ENCODE peak calls at places on chromosomes 4 and X, in four cellular contexts. D is fibroblast of lung; M is Peyer's patch; A is CD4-positive, alpha-beta T cell. O is an unnamed sample.

GRCh38 chr4:3515646-3516045 is 16.6 kb downstream of the LRPAP1 start:
- DNase-seq in D (no peak), M (no peak), A (no peak), O (no peak)

GRCh38 chr4:152990471-152991131 is 54.5 kb downstream of the FHDC1 start:
- DNase-seq in D (no peak), M (no peak), A (no peak), O (no peak)

GRCh38 chr4:93776386-93777080 is 52.0 kb upstream of the ATOH1 start:
- DNase-seq in D (peak; percentile 49), M (no peak), A (no peak), O (no peak)

GRCh38 chr4:122118243-122118642 is 33.9 kb upstream of the BLTP1 start:
- DNase-seq in D (no peak), M (no peak), A (no peak), O (no peak)

GRCh38 chr4:8332038-8332857 is 62.7 kb downstream of the HTRA3 start:
- DNase-seq in D (no peak), M (no peak), A (no peak), O (peak; percentile 2)

GRCh38 chr4:121551881-121552280 is 144.9 kb downstream of the ANXA5 start:
- DNase-seq in D (peak; percentile 14), M (no peak), A (no peak), O (no peak)

GRCh38 chr4:130703211-130703920 is 1607.4 kb downstream of the C4orf33 start:
- DNase-seq in D (no peak), M (no peak), A (no peak), O (no peak)

GRCh38 chr4:145012841-145013240 is 85.2 kb downstream of the ANAPC10 start:
- DNase-seq in D (peak; percentile 85), M (no peak), A (no peak), O (no peak)

GRCh38 chr4:125811892-125812291 is 497.1 kb downstream of the FAT4 start:
- DNase-seq in D (no peak), M (no peak), A (no peak), O (no peak)

GRCh38 chr4:73856518-73856917 is 3.4 kb downstream of the PF4V1 start:
- DNase-seq in D (peak; percentile 78), M (no peak), A (no peak), O (no peak)

GRCh38 chr4:183986645-183987528 is 81.8 kb downstream of the STOX2 start:
- DNase-seq in D (no peak), M (no peak), A (no peak), O (no peak)

GRCh38 chr4:39036172-39036571 is 4.0 kb upstream of the TMEM156 start:
- DNase-seq in D (peak; percentile 88), M (no peak), A (no peak), O (no peak)

GRCh38 chrX:118823263-118824172 is at the start of gene ZCCHC12:
- DNase-seq in D (peak; percentile 66), M (peak; percentile 43), A (peak; percentile 33), O (peak; percentile 71)

GRCh38 chrX:115892787-115893671 is 277.5 kb upstream of the AGTR2 start:
- DNase-seq in D (peak; percentile 48), M (peak; percentile 66), A (no peak), O (peak; percentile 90)

GRCh38 chrX:73446831-73447230 is at the start of gene CDX4:
- DNase-seq in D (no peak), M (no peak), A (no peak), O (no peak)

GRCh38 chr4:169645627-169646026 is 25.2 kb downstream of the CLCN3 start:
- DNase-seq in D (no peak), M (no peak), A (no peak), O (no peak)

GRCh38 chr4:90060039-90060438 is 67.2 kb upstream of the CCSER1 start:
- DNase-seq in D (no peak), M (no peak), A (no peak), O (no peak)

GRCh38 chrX:69293776-69294601 is 128.7 kb upstream of the PJA1 start:
- DNase-seq in D (no peak), M (no peak), A (no peak), O (no peak)

GRCh38 chr4:155532373-155532772 is 134.3 kb upstream of the GUCY1A1 start:
- DNase-seq in D (no peak), M (no peak), A (no peak), O (no peak)

GRCh38 chrX:109389917-109390316 is 92.0 kb downstream of the GUCY2F start:
- DNase-seq in D (no peak), M (no peak), A (no peak), O (no peak)

GRCh38 chrX:15751160-15751819 is 13.2 kb downstream of the CA5B start:
- DNase-seq in D (peak; percentile 54), M (no peak), A (no peak), O (no peak)

GRCh38 chr4:48780867-48781219 is 764 bp upstream of the FRYL start:
- DNase-seq in D (peak; percentile 53), M (no peak), A (peak; percentile 22), O (no peak)

GRCh38 chrX:47796433-47796906 is 40.2 kb upstream of the ZNF81 start:
- DNase-seq in D (peak; percentile 56), M (no peak), A (no peak), O (no peak)

GRCh38 chr4:89829470-89830138 is 7.4 kb downstream of the SNCA start:
- DNase-seq in D (peak; percentile 37), M (no peak), A (no peak), O (no peak)

GRCh38 chr4:124722069-124722468 is 9.5 kb upstream of the ANKRD50 start:
- DNase-seq in D (no peak), M (no peak), A (no peak), O (no peak)

GRCh38 chr4:155529197-155529596 is 137.5 kb upstream of the GUCY1A1 start:
- DNase-seq in D (peak; percentile 11), M (no peak), A (no peak), O (peak; percentile 41)

GRCh38 chr4:17085416-17085815 is 187.0 kb upstream of the LDB2 start:
- DNase-seq in D (peak; percentile 57), M (no peak), A (no peak), O (no peak)

GRCh38 chr4:26302390-26302897 is 18.4 kb upstream of the RBPJ start:
- DNase-seq in D (no peak), M (no peak), A (no peak), O (no peak)

GRCh38 chrX:9656277-9656676 is 109.4 kb downstream of the GPR143 start:
- DNase-seq in D (no peak), M (no peak), A (no peak), O (no peak)

GRCh38 chr4:142707397-142707796 is 138.7 kb downstream of the INPP4B start:
- DNase-seq in D (no peak), M (no peak), A (no peak), O (no peak)

GRCh38 chr4:34422472-34422871 is 1821.8 kb downstream of the ARAP2 start:
- DNase-seq in D (peak; percentile 6), M (no peak), A (no peak), O (no peak)

DNA sequence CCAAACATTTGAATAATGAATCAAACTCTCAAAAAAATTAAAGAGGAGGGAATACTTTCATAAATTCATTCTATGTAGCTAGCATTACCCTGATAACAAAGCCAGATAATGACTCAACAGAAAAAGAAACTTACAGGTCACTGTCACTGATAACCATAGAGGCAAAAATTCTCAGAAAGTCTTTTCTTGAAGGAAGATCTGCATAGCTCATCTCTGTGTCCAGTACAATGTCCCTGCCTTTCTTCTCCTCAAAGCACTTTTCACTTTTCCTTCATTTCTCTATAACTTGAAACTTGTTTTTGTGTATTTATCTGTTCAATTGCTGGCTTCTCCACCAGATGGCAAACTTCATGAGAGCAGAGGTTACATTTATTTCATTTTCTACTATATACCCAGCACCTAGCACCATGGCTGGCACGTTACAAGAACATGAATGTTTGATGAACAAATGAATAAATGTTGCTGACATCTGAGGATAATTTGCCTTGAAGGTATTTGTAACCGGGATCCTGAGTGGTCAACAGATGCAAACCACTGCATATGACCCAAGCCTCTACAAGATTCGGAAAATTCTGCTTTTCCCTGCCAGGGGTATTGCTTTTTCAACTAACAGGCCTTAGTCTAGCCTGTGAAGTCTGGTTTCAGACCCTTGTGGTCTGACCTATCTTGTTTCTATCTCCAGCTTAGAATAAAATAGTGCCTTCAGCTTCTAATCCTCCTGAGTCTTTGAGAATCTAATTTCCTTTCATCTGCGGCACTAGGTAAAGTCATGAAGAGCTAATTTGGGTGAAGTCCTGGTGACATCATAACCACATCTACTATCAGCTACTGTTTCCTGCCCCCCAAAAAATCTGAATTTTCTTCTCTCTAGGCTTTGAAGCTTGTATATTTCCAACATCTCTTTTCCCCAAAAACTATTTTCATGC is 52.5 kb upstream of the ANTXR2 start:
- DNase-seq in D (peak; percentile 32), M (no peak), A (peak; percentile 24), O (no peak)
- TF ChIP-seq CTCF in D (peak; percentile 48), M (peak; percentile 40), A (peak; percentile 85), O (no peak)

GRCh38 chr4:5497489-5497888 is 210.9 kb downstream of the EVC2 start:
- DNase-seq in D (no peak), M (no peak), A (no peak), O (no peak)

GRCh38 chr4:5503295-5503694 is 205.1 kb downstream of the EVC2 start:
- DNase-seq in D (no peak), M (no peak), A (no peak), O (no peak)

GRCh38 chr4:5504486-5504885 is 203.9 kb downstream of the EVC2 start:
- DNase-seq in D (peak; percentile 45), M (no peak), A (no peak), O (no peak)

GRCh38 chr4:5500165-5500564 is 208.2 kb downstream of the EVC2 start:
- DNase-seq in D (peak; percentile 14), M (no peak), A (no peak), O (no peak)
- H3K27me3 ChIP-seq in D (no peaks in the 10 kb centered on the region), M (no peaks in the 10 kb centered on the region), A (no peaks in the 10 kb centered on the region), O (no peaks in the 10 kb centered on the region)

DNA sequence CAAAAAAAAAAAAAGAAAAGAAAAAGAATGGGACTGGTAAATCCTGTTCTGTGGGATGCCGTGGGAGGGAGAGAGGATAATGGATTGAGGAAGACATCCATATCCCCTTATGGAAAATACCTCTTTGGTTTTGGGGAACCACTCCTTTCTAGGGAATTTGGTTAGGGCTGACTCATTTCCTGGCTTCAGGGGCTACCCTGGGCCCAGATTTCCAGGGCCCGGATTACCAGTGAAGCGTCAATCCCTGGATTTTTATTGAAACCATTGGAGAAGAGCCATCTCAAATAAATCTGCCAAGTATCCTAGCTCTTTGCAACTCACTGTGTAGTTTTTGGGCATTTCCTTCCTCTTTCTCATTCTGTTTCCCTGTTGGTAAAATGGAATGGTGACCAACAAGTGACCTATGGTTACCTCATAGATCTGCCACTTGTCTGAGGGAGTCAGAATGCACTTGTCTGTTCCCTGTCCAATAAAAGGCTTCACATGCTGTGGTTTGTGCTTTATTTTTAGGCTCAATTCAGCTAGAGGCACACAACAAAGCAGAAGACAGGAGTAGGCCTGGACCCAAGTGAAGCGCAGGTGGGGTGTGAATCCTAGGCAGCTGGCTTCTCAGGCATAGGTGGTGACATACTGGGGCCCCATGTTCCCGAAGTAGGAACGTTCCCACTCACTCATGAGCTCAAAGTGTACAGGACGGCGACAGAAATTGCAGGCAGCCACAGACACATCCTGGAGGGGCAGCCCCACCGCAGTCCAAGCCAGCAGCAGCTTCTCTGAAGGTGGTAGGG is 8.6 kb downstream of the APEX2 start:
- DNase-seq in D (peak; percentile 67), M (no peak), A (no peak), O (no peak)
- H3K9me3 ChIP-seq in D (no peaks in the 10 kb centered on the region), M (no peaks in the 10 kb centered on the region), A (no peaks in the 10 kb centered on the region), O (no peaks in the 10 kb centered on the region)

DNA sequence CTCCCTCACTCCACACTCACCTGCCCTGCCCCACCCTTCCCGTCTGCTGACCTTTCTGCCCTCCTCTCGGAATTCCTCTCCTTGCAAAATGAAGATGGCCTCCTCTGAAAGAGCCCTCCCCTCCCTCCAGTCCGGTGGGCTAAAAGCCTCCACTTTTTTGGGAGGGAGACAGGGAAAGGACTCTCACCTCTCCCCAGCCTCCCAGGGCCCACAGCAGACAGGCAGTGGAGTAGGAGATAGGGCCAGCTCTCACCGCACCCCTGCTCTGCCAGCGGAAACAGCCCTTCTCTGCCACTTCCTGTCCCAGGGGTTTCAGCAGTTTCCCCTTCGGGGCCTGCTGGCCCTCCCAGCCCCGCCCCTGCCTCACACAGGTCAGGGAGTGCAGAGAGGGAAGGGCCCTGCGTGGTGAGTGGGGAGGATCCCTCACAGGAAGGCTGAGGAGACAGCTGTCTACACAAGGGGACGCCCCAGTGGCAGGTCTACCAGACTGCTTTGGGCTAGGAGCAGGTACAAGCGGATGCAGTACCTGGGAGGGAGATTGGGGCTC is 18.2 kb downstream of the ELF4 start:
- DNase-seq in D (no peak), M (peak; percentile 69), A (peak; percentile 76), O (peak; percentile 58)
- TF ChIP-seq CTCF in D (no peak), M (no peak), A (peak; percentile 21), O (peak; percentile 7)

O was measured in WERI-Rb-1.